ENCODE peak calls at places on chromosomes 6 and 20, in seven cellular contexts. U, O, A, B, K, R and M are unnamed samples.

GRCh38 chr20:6707231-6707870 is 60.1 kb upstream of the BMP2 start:
- DNase-seq in A (no peak), O (no peak), B (no peak), U (no peak), K (no peak), R (no peak), M (no peak)

GRCh38 chr6:45647341-45648138 is 269.8 kb upstream of the SUPT3H start:
- DNase-seq in B (no peak), K (no peak), O (no peak), A (no peak), U (no peak), R (no peak), M (no peak)

GRCh38 chr6:109455161-109455501 is 441 bp downstream of the MICAL1 start:
- DNase-seq in O (peak; percentile 33), B (peak; percentile 52), K (peak; percentile 51), U (peak; percentile 63), A (peak; percentile 70), R (no peak), M (no peak)

GRCh38 chr6:17393335-17394191 is at the start of gene CAP2:
- DNase-seq in A (peak; percentile 86), K (no peak), R (peak; percentile 63), O (peak; percentile 37), B (no peak), U (no peak), M (no peak)

GRCh38 chr6:81895511-81896185 is 143.2 kb upstream of the TENT5A start:
- DNase-seq in A (no peak), R (no peak), U (no peak), O (no peak), K (no peak), B (no peak), M (no peak)

GRCh38 chr20:48735112-48735511 is 92.7 kb downstream of the PREX1 start:
- DNase-seq in O (no peak), A (no peak), K (no peak), U (no peak), R (no peak), B (no peak), M (no peak)

GRCh38 chr6:65468307-65468706 is 238.7 kb downstream of the EYS start:
- DNase-seq in O (no peak), U (no peak), R (no peak), B (no peak), A (no peak), K (no peak), M (no peak)

GRCh38 chr6:113733386-113733785 is 123.8 kb upstream of the MARCKS start:
- DNase-seq in B (no peak), R (no peak), O (no peak), K (no peak), U (no peak), A (no peak), M (no peak)

GRCh38 chr6:51678905-51679620 is 408.4 kb downstream of the PKHD1 start:
- DNase-seq in K (no peak), O (no peak), A (no peak), R (no peak), B (no peak), U (no peak), M (peak; percentile 5)

GRCh38 chr6:148470606-148471299 is 128.1 kb downstream of the SASH1 start:
- DNase-seq in B (no peak), U (no peak), A (no peak), O (no peak), R (no peak), K (no peak), M (no peak)

GRCh38 chr20:24816431-24816830 is 132.6 kb upstream of the CST7 start:
- DNase-seq in O (no peak), U (no peak), K (no peak), A (no peak), B (no peak), R (no peak), M (no peak)

GRCh38 chr6:111950661-111951426 is 77.6 kb upstream of the FYN start:
- DNase-seq in K (no peak), O (no peak), R (peak; percentile 82), B (no peak), A (peak; percentile 73), U (no peak), M (no peak)

GRCh38 chr20:47764154-47764734 is 21.0 kb downstream of the SULF2 start:
- DNase-seq in U (no peak), K (no peak), A (no peak), O (no peak), R (no peak), B (no peak), M (no peak)

GRCh38 chr6:2158596-2159271 is 86.7 kb downstream of the GMDS start:
- DNase-seq in A (no peak), B (no peak), K (no peak), O (peak; percentile 63), R (no peak), U (no peak), M (no peak)

GRCh38 chr6:67219336-67219735 is 1415.7 kb upstream of the ADGRB3 start:
- DNase-seq in K (no peak), O (no peak), A (no peak), R (no peak), U (no peak), B (no peak), M (no peak)

GRCh38 chr20:44215125-44215524 is 4.6 kb upstream of the OSER1 start:
- DNase-seq in O (peak; percentile 72), U (peak; percentile 73), A (peak; percentile 82), B (peak; percentile 51), R (no peak), K (peak; percentile 74), M (peak; percentile 18)

GRCh38 chr6:139996253-139996834 is 621.9 kb upstream of the CITED2 start:
- DNase-seq in R (no peak), K (no peak), A (no peak), O (no peak), B (peak; percentile 15), U (no peak), M (peak; percentile 25)

GRCh38 chr6:126650931-126651330 is 311.0 kb downstream of the CENPW start:
- DNase-seq in K (no peak), U (no peak), R (no peak), A (no peak), O (no peak), B (no peak), M (no peak)

GRCh38 chr6:117976030-117976651 is 69.1 kb downstream of the SLC35F1 start:
- DNase-seq in K (no peak), U (no peak), O (peak; percentile 33), B (peak; percentile 31), A (no peak), R (peak; percentile 21), M (peak; percentile 16)

GRCh38 chr6:31060162-31060561 is 49.9 kb downstream of the MUC22 start:
- DNase-seq in B (no peak), K (no peak), R (no peak), U (no peak), O (no peak), A (no peak), M (no peak)

GRCh38 chr6:83514877-83515466 is 2.6 kb downstream of the PRSS35 start:
- DNase-seq in A (no peak), B (peak; percentile 48), K (no peak), R (peak; percentile 57), O (peak; percentile 47), U (no peak), M (peak; percentile 27)

GRCh38 chr6:125858427-125859320 is 67.9 kb downstream of the NCOA7 start:
- DNase-seq in K (peak; percentile 3), A (peak; percentile 46), B (peak; percentile 45), O (peak; percentile 55), R (peak; percentile 58), U (peak; percentile 9), M (peak; percentile 8)

GRCh38 chr20:3392756-3393155 is 14.7 kb downstream of the DNAAF9 start:
- DNase-seq in R (no peak), B (no peak), K (no peak), A (no peak), O (no peak), U (no peak), M (no peak)

GRCh38 chr6:157432231-157432630 is 51.2 kb downstream of the ZDHHC14 start:
- DNase-seq in U (no peak), K (no peak), B (no peak), R (no peak), O (no peak), A (no peak), M (no peak)

GRCh38 chr20:46939031-46939430 is 44.4 kb downstream of the EYA2 start:
- DNase-seq in K (no peak), U (no peak), A (no peak), O (no peak), R (no peak), B (no peak), M (no peak)

GRCh38 chr20:53208110-53208908 is 236.2 kb downstream of the TSHZ2 start:
- DNase-seq in B (no peak), U (peak; percentile 22), R (no peak), O (peak; percentile 57), A (no peak), K (no peak), M (no peak)

GRCh38 chr20:59365611-59366284 is 65.3 kb downstream of the EDN3 start:
- DNase-seq in O (no peak), U (no peak), B (no peak), K (no peak), R (peak; percentile 74), A (no peak), M (no peak)

GRCh38 chr20:63913768-63914167 is 18.8 kb downstream of the DNAJC5 start:
- DNase-seq in O (no peak), U (no peak), K (no peak), A (no peak), R (no peak), B (no peak), M (no peak)

GRCh38 chr20:37839432-37839827 is 63.5 kb upstream of the VSTM2L start:
- DNase-seq in A (no peak), U (no peak), O (no peak), B (no peak), R (no peak), K (no peak), M (no peak)

GRCh38 chr6:33313105-33313708 is 671 bp downstream of the TAPBP start:
- DNase-seq in U (peak; percentile 60), O (peak; percentile 45), K (peak; percentile 65), A (peak; percentile 82), B (no peak), R (peak; percentile 54), M (no peak)

GRCh38 chr6:135073757-135074393 is 19.3 kb upstream of the HBS1L start:
- DNase-seq in R (no peak), K (no peak), U (no peak), O (no peak), B (no peak), A (no peak), M (no peak)

GRCh38 chr20:58647814-58648501 is 3.1 kb upstream of the STX16 start:
- DNase-seq in U (no peak), K (no peak), B (no peak), A (no peak), O (no peak), R (no peak), M (no peak)

GRCh38 chr6:131745476-131745875 is 34.7 kb upstream of the CTAGE9 start:
- DNase-seq in B (no peak), U (no peak), K (no peak), O (no peak), R (no peak), A (no peak), M (no peak)

GRCh38 chr6:139853302-139853992 is 479.0 kb upstream of the CITED2 start:
- DNase-seq in U (no peak), B (no peak), K (no peak), O (no peak), R (no peak), A (no peak), M (no peak)

GRCh38 chr6:105014954-105015353 is 58.0 kb downstream of the LIN28B start:
- DNase-seq in B (no peak), R (no peak), K (no peak), A (no peak), U (no peak), O (no peak), M (no peak)

GRCh38 chr6:89941031-89941775 is 46.9 kb downstream of the GJA10 start:
- DNase-seq in B (no peak), R (peak; percentile 72), A (peak; percentile 65), O (no peak), U (no peak), K (no peak), M (no peak)

GRCh38 chr6:93792751-93793150 is 373.4 kb upstream of the EPHA7 start:
- DNase-seq in B (no peak), A (no peak), K (no peak), O (no peak), R (no peak), U (no peak), M (no peak)

GRCh38 chr6:169779092-169779815 is 27.8 kb downstream of the ERMARD start:
- DNase-seq in K (no peak), R (no peak), B (no peak), U (no peak), A (no peak), O (no peak), M (no peak)